ENCODE peak calls at places on chromosomes 2 and 18, in five cellular contexts. Z, K, M, O and E are unnamed samples.

GRCh38 chr2:147549054-147549453 is 295.8 kb upstream of the ACVR2A start:
- DNase-seq in M (no peak), K (no peak), O (no peak), Z (no peak), E (no peak)

GRCh38 chr18:44740000-44740399 is 59.3 kb downstream of the SETBP1 start:
- DNase-seq in M (no peak), O (no peak), K (no peak), Z (no peak), E (no peak)

GRCh38 chr2:81395746-81396145 is 1091.2 kb upstream of the LRRTM1 start:
- DNase-seq in K (no peak), O (no peak), Z (no peak), M (no peak), E (no peak)

GRCh38 chr18:50338122-50338521 is 36.7 kb upstream of the SKA1 start:
- DNase-seq in Z (peak), M (no peak), K (no peak), O (no peak), E (no peak)

GRCh38 chr18:58213445-58213844 is 169.4 kb downstream of the NEDD4L start:
- DNase-seq in K (no peak), M (no peak), Z (no peak), O (no peak), E (no peak)

GRCh38 chr2:208819190-208819589 is 412.6 kb downstream of the PTH2R start:
- DNase-seq in O (no peak), Z (no peak), M (no peak), K (no peak), E (no peak)

GRCh38 chr2:3037196-3038194 is 340.1 kb downstream of the EIPR1 start:
- DNase-seq in K (no peak), M (no peak), Z (peak), O (no peak), E (peak)

GRCh38 chr2:167946367-167946955 is 300.9 kb downstream of the STK39 start:
- DNase-seq in K (no peak), M (no peak), Z (no peak), O (no peak), E (no peak)

GRCh38 chr18:46502444-46502843 is 154.6 kb downstream of the LOXHD1 start:
- DNase-seq in M (no peak), Z (no peak), K (no peak), O (no peak), E (peak)

GRCh38 chr2:3041246-3041645 is 336.4 kb downstream of the EIPR1 start:
- DNase-seq in Z (no peak), O (no peak), M (no peak), K (no peak), E (no peak)

GRCh38 chr2:158213743-158214142 is 112.1 kb downstream of the UPP2 start:
- DNase-seq in Z (no peak), K (no peak), O (no peak), M (no peak), E (no peak)

GRCh38 chr2:16079637-16080036 is 139.3 kb downstream of the MYCN start:
- DNase-seq in M (no peak), K (no peak), Z (no peak), O (no peak), E (no peak)

GRCh38 chr2:181368036-181368435 is 89.2 kb upstream of the ITGA4 start:
- DNase-seq in M (no peak), O (no peak), Z (no peak), K (no peak), E (no peak)

GRCh38 chr2:72144746-72145657 is 2.7 kb downstream of the CYP26B1 start:
- DNase-seq in Z (peak), M (no peak), O (peak), K (peak), E (peak)

GRCh38 chr2:219398721-219399333 is 11.1 kb upstream of the DNPEP start:
- DNase-seq in Z (no peak), M (no peak), K (no peak), O (peak), E (peak)

GRCh38 chr2:181157326-181157725 is 176.9 kb downstream of the UBE2E3 start:
- DNase-seq in O (no peak), M (no peak), Z (no peak), K (no peak), E (no peak)

GRCh38 chr2:9832586-9832985 is 10.7 kb upstream of the TAF1B start:
- DNase-seq in Z (no peak), M (no peak), K (no peak), O (no peak), E (no peak)

GRCh38 chr2:48531141-48531648 is 1.2 kb downstream of the STON1 start:
- DNase-seq in K (no peak), Z (peak), O (peak), M (no peak), E (peak)

GRCh38 chr2:109407401-109408335 is 206.1 kb downstream of the SEPTIN10 start:
- DNase-seq in O (no peak), Z (no peak), K (no peak), M (no peak), E (peak)

GRCh38 chr18:9474103-9474982 is 970 bp upstream of the RALBP1 start:
- DNase-seq in Z (peak), O (peak), K (peak), M (no peak), E (peak)

GRCh38 chr2:229622495-229623355 is 91.6 kb downstream of the DNER start:
- DNase-seq in K (no peak), Z (no peak), O (no peak), M (no peak), E (no peak)

GRCh38 chr2:46936566-46936965 is 21.0 kb upstream of the MCFD2 start:
- DNase-seq in Z (no peak), O (no peak), M (no peak), K (no peak), E (no peak)

GRCh38 chr2:19048593-19049264 is 309.7 kb downstream of the OSR1 start:
- DNase-seq in Z (no peak), K (no peak), O (peak), M (no peak), E (no peak)

GRCh38 chr2:9174771-9175441 is 31.7 kb upstream of the ASAP2 start:
- DNase-seq in Z (no peak), O (no peak), K (no peak), M (no peak), E (no peak)

GRCh38 chr2:11839916-11840315 is 93.5 kb downstream of the LPIN1 start:
- DNase-seq in Z (no peak), M (no peak), O (no peak), K (no peak), E (no peak)

GRCh38 chr18:832085-832681 is 20.1 kb upstream of the YES1 start:
- DNase-seq in M (no peak), Z (no peak), K (peak), O (peak), E (peak)

GRCh38 chr2:191656792-191657191 is 21.1 kb upstream of the NABP1 start:
- DNase-seq in M (no peak), Z (no peak), K (no peak), O (no peak), E (no peak)

GRCh38 chr2:127820080-127820668 is 9.2 kb upstream of the WDR33 start:
- DNase-seq in O (no peak), K (peak), Z (no peak), M (no peak), E (no peak)

GRCh38 chr2:130873700-130874346 is 37.1 kb downstream of the ARHGEF4 start:
- DNase-seq in O (peak), Z (peak), M (peak), K (peak), E (peak)

GRCh38 chr2:237171396-237171795 is 85.7 kb downstream of the COPS8 start:
- DNase-seq in O (no peak), Z (no peak), M (no peak), K (peak), E (peak)

GRCh38 chr18:65762556-65762955 is 11.7 kb downstream of the CDH7 start:
- DNase-seq in K (no peak), O (no peak), Z (no peak), M (no peak), E (no peak)

DNA sequence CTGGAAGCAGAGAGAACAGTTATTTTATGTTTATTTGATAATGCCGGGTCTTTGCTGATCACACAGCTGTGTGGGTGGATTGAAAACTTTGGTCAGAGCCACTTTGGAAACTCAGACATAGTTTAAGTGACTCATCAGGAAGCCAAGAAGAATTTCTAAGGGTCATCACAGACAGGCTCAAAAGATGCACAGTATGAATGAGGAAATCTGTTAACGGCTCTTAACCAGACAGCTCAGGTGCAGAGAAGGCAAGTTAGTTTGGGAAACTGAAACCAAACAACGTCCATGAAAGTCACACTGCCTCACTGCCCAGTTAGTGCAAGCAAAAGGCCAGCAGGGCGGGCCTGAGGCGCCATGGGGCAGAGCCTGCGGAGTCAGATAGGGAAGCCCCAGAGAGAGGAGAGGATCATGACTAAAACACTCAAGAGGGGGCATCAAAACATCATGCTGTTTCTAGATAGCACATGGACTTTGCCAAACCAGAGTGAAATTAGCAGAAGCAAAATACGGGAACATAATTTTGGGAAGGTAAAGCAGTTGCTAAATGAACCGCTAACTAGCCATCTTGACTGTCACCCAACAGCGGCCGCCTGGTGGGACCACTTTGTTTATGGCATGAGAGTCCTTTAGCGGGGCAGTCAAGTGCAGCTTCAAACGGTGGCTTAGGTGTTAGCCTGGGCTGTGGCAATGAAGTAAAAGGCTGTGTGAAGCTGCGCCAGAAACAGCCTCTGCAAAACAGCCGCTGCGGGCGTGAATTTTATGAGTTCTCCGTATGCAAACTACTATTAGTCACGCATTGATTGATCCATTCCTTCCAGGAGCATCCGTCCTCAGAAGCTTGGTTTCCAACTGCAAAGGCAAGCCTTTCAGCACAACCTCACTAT is 101.2 kb downstream of the KCTD18 start:
- DNase-seq in K (peak), M (no peak), Z (no peak), O (peak), E (no peak)
- TF ChIP-seq JUND in K (peak), M (no peak), Z (peak), O (no peak), E (no peak)

DNA sequence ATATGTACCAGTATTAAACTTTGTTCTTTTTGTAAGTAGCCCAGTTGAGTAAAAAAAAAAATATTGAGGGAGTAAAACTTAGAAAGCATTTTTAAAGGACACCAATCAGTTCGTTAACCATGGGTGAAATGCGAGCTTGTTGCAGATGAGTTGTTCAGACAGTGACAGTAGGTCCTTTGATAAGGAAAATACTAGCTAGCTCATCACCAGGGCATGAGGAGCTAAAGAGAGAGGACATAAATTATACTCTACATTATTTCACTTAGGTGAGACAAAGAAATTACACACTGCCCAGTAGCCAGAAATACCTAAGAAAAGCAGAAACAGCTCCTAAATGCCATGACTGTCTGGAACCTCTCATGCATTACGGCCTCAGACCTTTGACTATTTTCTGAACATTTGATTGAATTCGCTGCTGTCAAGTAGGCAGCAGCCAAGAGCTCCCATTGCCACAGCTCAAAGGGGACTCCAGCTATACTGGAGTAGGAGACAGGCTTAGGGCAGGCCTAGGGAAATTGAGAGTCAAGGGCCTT is 2.6 kb upstream of the HNRNPLL start:
- DNase-seq in O (no peak), Z (no peak), M (no peak), K (no peak), E (no peak)
- TF ChIP-seq JUND in O (no peak), Z (no peak), M (no peak), K (no peak), E (no peak)

GRCh38 chr18:77635441-77635840 is 385.8 kb downstream of the GALR1 start:
- DNase-seq in Z (no peak), M (no peak), K (no peak), O (no peak), E (no peak)
- TF ChIP-seq JUND in Z (no peak), M (no peak), K (no peak), O (no peak), E (no peak)

GRCh38 chr18:36153203-36153602 is 23.5 kb downstream of the ELP2 start:
- DNase-seq in Z (no peak), K (no peak), M (no peak), O (peak), E (no peak)
- TF ChIP-seq JUND in Z (no peak), K (no peak), M (no peak), O (no peak), E (no peak)

DNA sequence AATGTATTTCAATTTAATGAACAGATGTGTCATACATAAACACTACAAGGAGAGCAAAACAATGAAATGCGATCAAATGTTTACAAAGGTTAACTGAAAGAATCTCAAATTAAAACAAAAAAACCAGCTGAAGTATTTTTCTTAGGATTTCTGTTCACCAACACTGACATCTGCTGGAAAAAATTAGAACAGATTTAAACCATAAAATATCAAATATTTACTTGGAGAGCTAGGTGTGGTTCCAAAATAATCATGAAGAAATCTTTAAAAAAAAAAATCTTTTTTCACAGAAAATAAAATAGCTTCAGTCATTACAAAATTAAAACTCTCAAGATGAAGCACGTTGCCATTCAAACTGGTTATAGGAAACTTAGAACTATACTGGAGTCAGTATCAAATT is 13.8 kb downstream of the MMADHC start:
- DNase-seq in Z (no peak), O (no peak), K (no peak), M (no peak), E (no peak)
- TF ChIP-seq JUND in Z (no peak), O (no peak), K (no peak), M (no peak), E (no peak)

GRCh38 chr2:133843091-133843490 is 274.8 kb upstream of the NCKAP5 start:
- DNase-seq in K (no peak), Z (no peak), M (no peak), O (no peak), E (no peak)
- TF ChIP-seq JUND in K (no peak), Z (no peak), M (no peak), O (no peak), E (no peak)

GRCh38 chr18:61893304-61893970 is 630 bp upstream of the RNF152 start:
- DNase-seq in M (no peak), K (no peak), O (no peak), Z (peak), E (peak)
- TF ChIP-seq JUND in M (no peak), K (no peak), O (no peak), Z (no peak), E (no peak)

GRCh38 chr18:63140997-63141776 is 178.4 kb downstream of the BCL2 start:
- DNase-seq in Z (no peak), K (no peak), O (no peak), M (no peak), E (no peak)

GRCh38 chr18:63142502-63143045 is 177.0 kb downstream of the BCL2 start:
- DNase-seq in M (no peak), O (no peak), K (no peak), Z (peak), E (no peak)

GRCh38 chr18:63143246-63143847 is 176.2 kb downstream of the BCL2 start:
- DNase-seq in M (no peak), Z (peak), K (no peak), O (no peak), E (no peak)

GRCh38 chr18:63140038-63140450 is 179.5 kb downstream of the BCL2 start:
- DNase-seq in O (no peak), M (peak), K (no peak), Z (no peak), E (no peak)

GRCh38 chr18:63141777-63142176 is 177.8 kb downstream of the BCL2 start:
- DNase-seq in Z (peak), O (no peak), M (peak), K (no peak), E (no peak)
- TF ChIP-seq JUND in Z (no peak), O (no peak), M (no peak), K (no peak), E (no peak)

GRCh38 chr18:55224086-55224625 is 264.9 kb upstream of the CCDC68 start:
- DNase-seq in O (no peak), K (no peak), Z (no peak), M (no peak), E (no peak)

GRCh38 chr18:55219059-55219458 is 259.8 kb upstream of the CCDC68 start:
- DNase-seq in O (no peak), M (no peak), K (no peak), Z (no peak), E (no peak)

GRCh38 chr18:55221577-55221976 is 262.3 kb upstream of the CCDC68 start:
- DNase-seq in Z (no peak), K (no peak), M (no peak), O (no peak), E (no peak)

GRCh38 chr18:55219823-55220222 is 260.6 kb upstream of the CCDC68 start:
- DNase-seq in O (no peak), Z (no peak), K (no peak), M (no peak), E (no peak)

GRCh38 chr18:55220523-55220922 is 261.3 kb upstream of the CCDC68 start:
- DNase-seq in O (no peak), K (no peak), M (peak), Z (no peak), E (no peak)
- TF ChIP-seq JUND in O (no peak), K (no peak), M (no peak), Z (no peak), E (no peak)

DNA sequence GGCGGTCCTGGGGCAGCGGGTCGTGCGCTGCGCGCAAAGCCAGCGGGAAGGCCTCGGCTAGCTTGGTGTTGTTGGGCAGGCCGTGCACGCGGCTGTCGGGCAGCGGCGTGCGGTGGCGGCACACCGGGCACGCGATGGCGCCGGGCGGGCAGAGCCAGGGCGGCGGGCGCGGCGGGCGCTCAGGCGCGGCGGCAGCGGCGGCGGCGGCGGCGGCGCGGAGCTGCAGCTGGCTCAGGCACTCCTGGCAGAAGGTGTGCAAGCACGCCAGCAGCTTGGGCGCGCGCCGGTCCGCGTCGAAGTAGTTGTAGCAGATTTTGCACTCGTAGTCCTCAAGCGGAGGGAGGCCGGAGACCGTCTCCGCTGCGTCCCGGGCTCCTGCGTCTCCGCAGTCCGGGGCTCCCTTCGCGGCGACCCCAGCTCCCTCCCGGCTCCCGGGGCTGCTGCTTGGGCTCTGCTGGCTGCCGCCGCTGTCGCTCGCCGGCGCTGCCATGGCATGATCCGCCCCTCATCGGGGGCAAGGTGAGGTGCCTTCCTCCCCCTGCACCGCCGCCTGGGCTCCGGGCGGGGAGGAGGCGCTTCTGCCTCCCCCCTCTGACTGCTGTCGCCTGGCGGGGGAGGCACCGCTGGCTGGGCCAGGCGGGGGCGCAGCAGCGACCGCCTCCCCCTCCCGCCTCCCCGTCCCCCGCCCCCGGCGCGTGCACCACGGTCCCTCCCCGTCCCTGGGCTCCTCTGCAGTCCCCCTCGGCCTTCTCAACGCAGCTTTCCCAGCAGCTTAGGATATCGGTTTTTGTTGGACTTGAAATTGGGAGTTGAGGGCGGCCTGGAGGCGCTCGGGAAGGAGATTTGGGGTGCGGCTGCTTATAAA is 21.0 kb upstream of the PAX3 start:
- DNase-seq in Z (peak), O (no peak), K (no peak), M (no peak), E (peak)
- TF ChIP-seq JUND in Z (no peak), O (no peak), K (no peak), M (no peak), E (no peak)